ENCODE peak calls at places on chromosomes 1 and 21, in four cellular contexts. W, O, B and X are unnamed samples.

GRCh38 chr1:221494670-221495069 is 247.2 kb downstream of the DUSP10 start:
- DNase-seq in O (no peak), B (no peak), W (no peak), X (peak)

GRCh38 chr1:55213885-55214213 is 1.3 kb downstream of the USP24 start:
- DNase-seq in B (no peak), W (no peak), O (no peak), X (no peak)

GRCh38 chr1:176849281-176849680 is 315.2 kb downstream of the ASTN1 start:
- DNase-seq in O (no peak), W (no peak), B (no peak), X (no peak)

GRCh38 chr21:42964086-42964485 is 10.3 kb upstream of the PKNOX1 start:
- DNase-seq in B (no peak), W (no peak), O (no peak), X (peak)

GRCh38 chr1:1132928-1133750 is 17.2 kb upstream of the C1orf159 start:
- DNase-seq in W (no peak), B (no peak), O (no peak), X (no peak)

GRCh38 chr1:18949689-18950414 is 6.6 kb downstream of the IFFO2 start:
- DNase-seq in O (peak), B (no peak), W (no peak), X (no peak)

GRCh38 chr1:20153000-20153418 is 13.9 kb downstream of the PLA2G2F start:
- DNase-seq in O (no peak), B (peak), W (peak), X (peak)

GRCh38 chr1:9410737-9411297 is 118.1 kb downstream of the SPSB1 start:
- DNase-seq in W (no peak), O (peak), B (no peak), X (no peak)

GRCh38 chr1:18946550-18947381 is 9.7 kb downstream of the IFFO2 start:
- DNase-seq in W (no peak), O (no peak), B (no peak), X (no peak)

GRCh38 chr1:190178827-190179226 is 298.8 kb downstream of the BRINP3 start:
- DNase-seq in B (no peak), W (no peak), O (no peak), X (no peak)

GRCh38 chr21:45123440-45123839 is 49.1 kb downstream of the ADARB1 start:
- DNase-seq in B (no peak), O (no peak), W (no peak), X (no peak)

GRCh38 chr1:115293899-115294298 is 44.1 kb downstream of the NGF start:
- DNase-seq in B (no peak), W (no peak), O (no peak), X (no peak)

GRCh38 chr1:115980998-115981993 is 5.0 kb downstream of the SLC22A15 start:
- DNase-seq in B (no peak), W (no peak), O (peak), X (no peak)

GRCh38 chr1:211534545-211535291 is 42.8 kb upstream of the RD3 start:
- DNase-seq in W (no peak), B (peak), O (no peak), X (no peak)

GRCh38 chr1:204128964-204129896 is 22.6 kb downstream of the ETNK2 start:
- DNase-seq in O (peak), B (peak), W (peak), X (peak)

GRCh38 chr1:42557230-42557851 is 94.3 kb downstream of the CCDC30 start:
- DNase-seq in O (no peak), W (no peak), B (no peak), X (no peak)

GRCh38 chr1:10338047-10338446 is 60.8 kb upstream of the PGD start:
- DNase-seq in W (no peak), B (no peak), O (peak), X (no peak)

GRCh38 chr21:23020969-23021368 is 2022.8 kb downstream of the NCAM2 start:
- DNase-seq in W (no peak), O (no peak), B (no peak), X (no peak)

GRCh38 chr1:72282271-72282656 is at the start of gene NEGR1:
- DNase-seq in B (no peak), O (no peak), W (peak), X (peak)

GRCh38 chr21:31509108-31510017 is 150.1 kb upstream of the SOD1 start:
- DNase-seq in B (no peak), W (no peak), O (peak), X (peak)

GRCh38 chr1:19413999-19414398 is 71.3 kb downstream of the CAPZB start:
- DNase-seq in W (no peak), O (no peak), B (no peak), X (no peak)

GRCh38 chr1:160427625-160428024 is 27.3 kb downstream of the VANGL2 start:
- DNase-seq in B (no peak), W (no peak), O (no peak), X (no peak)

GRCh38 chr1:231866392-231867331 is 240.1 kb downstream of the DISC1 start:
- DNase-seq in B (peak), W (no peak), O (peak), X (peak)

GRCh38 chr1:200035397-200035955 is 8.0 kb downstream of the NR5A2 start:
- DNase-seq in W (no peak), O (no peak), B (no peak), X (no peak)

GRCh38 chr1:31981976-31982375 is 31.7 kb upstream of the KHDRBS1 start:
- DNase-seq in O (no peak), W (no peak), B (no peak), X (no peak)

GRCh38 chr1:149931212-149931805 is 3.7 kb upstream of the SF3B4 start:
- DNase-seq in O (no peak), W (no peak), B (no peak), X (no peak)

GRCh38 chr1:149934326-149934725 is 2.4 kb downstream of the MTMR11 start:
- DNase-seq in W (no peak), O (no peak), B (no peak), X (peak)

GRCh38 chr1:149933208-149933607 is 3.5 kb downstream of the MTMR11 start:
- DNase-seq in B (no peak), W (no peak), O (no peak), X (peak)

GRCh38 chr1:149929847-149930246 is 2.2 kb upstream of the SF3B4 start:
- DNase-seq in B (no peak), W (no peak), O (no peak), X (peak)

GRCh38 chr1:149932474-149932873 is 4.2 kb downstream of the MTMR11 start:
- DNase-seq in W (no peak), B (no peak), O (no peak), X (no peak)
- TF ChIP-seq POLR2A in W (no peak), B (no peak), O (no peak), X (no peak)

GRCh38 chr1:101311146-101311892 is 74.5 kb downstream of the S1PR1 start:
- DNase-seq in W (no peak), O (no peak), B (no peak), X (no peak)

GRCh38 chr1:101308935-101309333 is 72.1 kb downstream of the S1PR1 start:
- DNase-seq in B (no peak), O (peak), W (no peak), X (no peak)

GRCh38 chr1:101308001-101308659 is 71.3 kb downstream of the S1PR1 start:
- DNase-seq in O (no peak), B (no peak), W (no peak), X (no peak)

GRCh38 chr1:101310484-101310883 is 73.7 kb downstream of the S1PR1 start:
- DNase-seq in B (no peak), O (no peak), W (no peak), X (no peak)

DNA sequence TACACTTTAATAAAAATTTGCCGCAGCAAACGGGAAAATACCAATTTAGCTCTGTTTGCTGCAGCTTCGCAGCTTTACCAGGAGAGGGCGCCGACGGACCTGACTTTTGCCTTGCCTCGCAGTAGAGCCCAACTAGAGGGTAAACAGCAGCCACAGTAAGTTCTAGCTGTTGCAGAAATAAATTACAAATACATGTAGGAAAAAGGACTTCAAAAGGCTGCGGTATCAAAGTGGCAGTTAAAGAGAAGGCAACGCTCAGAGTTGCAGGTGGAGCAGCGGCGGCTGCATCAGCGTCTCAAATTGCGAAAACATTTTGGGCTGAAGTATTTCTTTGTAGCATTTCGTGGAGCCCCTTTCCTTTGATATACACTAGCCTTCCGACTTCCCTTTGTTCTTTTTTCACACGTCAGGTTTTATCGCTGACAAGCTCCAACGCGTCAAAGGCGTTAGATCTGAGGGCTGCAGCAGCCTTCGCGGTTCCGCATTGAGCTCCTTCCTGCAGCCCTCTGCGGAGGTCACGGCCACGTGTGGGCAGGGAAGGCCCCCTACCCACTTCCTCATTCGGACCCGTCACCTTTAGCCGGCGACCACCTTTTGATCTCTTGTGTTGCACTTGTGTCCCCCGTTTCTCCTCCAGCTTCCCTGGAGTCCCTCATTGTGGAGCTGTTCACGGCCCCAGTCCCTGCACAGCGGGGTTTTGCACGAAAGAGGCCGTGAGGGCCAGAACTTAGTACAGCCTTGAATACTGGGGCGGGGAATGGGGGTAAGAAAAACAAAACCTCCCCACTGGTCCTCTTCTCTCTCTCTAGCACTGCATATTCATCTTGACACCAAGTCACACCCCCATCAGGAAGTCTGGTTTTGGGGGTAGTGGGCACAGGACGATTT is 72.8 kb downstream of the S1PR1 start:
- DNase-seq in O (peak), W (no peak), B (peak), X (no peak)
- TF ChIP-seq POLR2A in O (no peak), W (no peak), B (no peak), X (no peak)

GRCh38 chr1:33430751-33431593 is at the start of gene PHC2:
- DNase-seq in B (peak), W (peak), O (peak), X (peak)
- TF ChIP-seq POLR2A in B (peak), W (no peak), O (no peak), X (no peak)

GRCh38 chr1:113255728-113256347 is 134.5 kb upstream of the MAGI3 start:
- DNase-seq in B (no peak), O (no peak), W (no peak), X (peak)
- TF ChIP-seq POLR2A in B (no peak), O (no peak), W (no peak), X (no peak)

GRCh38 chr1:38964140-38964548 is 22.5 kb upstream of the RHBDL2 start:
- DNase-seq in B (no peak), O (peak), W (no peak), X (no peak)

GRCh38 chr1:38962560-38962959 is 20.9 kb upstream of the RHBDL2 start:
- DNase-seq in W (no peak), B (no peak), O (peak), X (no peak)

GRCh38 chr1:38958967-38959366 is 17.3 kb upstream of the RHBDL2 start:
- DNase-seq in W (no peak), B (no peak), O (peak), X (no peak)

DNA sequence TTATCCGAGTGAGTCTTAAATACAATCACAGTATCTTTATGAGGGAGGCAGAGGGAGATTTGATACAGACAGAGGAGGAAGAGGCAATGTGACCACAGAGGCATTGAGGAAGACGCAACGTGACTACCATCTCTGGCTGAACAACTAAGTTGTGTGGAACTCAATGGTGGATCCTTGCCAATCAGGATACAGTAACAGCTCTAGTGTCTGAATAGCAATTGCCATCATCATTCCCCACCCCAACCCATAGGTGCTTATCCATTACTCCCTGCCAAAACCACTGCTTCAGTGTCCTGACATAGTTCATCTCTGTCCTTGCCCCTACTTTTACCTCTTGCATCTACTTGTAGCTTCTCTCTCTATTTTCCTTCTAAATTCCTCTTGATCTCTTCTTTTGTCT is 20.5 kb upstream of the RHBDL2 start:
- DNase-seq in O (no peak), B (no peak), W (no peak), X (no peak)
- TF ChIP-seq POLR2A in O (no peak), B (no peak), W (no peak), X (no peak)

DNA sequence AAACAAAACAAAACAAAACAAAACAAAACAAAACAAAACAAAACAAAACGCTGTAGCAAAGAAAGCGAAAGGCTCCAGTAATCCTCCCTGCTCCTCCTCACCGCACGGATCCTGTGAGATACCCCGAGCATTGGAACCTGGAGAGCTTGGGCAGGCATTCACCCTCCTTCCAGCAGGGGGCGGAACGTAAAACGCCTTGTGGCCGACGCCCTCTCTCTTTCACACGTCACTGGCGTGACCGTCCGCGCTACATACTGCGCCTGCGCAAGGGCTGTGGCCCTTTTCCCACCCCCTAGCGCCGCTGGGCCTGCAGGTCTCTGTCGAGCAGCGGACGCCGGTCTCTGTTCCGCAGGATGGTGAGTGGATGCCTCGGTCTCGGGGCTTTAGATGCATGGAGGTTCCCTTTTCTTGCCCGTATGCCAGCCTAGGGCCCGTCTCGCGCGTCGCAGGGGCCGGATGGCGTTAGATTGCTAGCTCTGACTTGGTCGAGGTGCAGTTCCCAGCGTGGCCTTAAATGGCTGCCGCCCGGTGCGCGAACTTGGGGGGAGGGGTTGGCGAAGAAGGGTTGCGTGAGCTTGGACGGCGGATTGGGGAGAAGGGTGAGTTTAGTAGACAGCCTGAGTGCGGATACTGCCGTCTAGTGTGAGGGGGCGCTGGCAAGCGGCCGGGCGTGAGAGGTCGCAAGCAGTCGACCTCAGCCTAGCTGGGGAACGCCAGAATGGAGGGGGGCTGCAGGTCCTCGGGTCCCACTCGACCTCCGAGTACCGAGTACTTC is at the start of gene RPL5:
- DNase-seq in O (peak), W (peak), B (peak), X (peak)
- TF ChIP-seq POLR2A in O (peak), W (peak), B (peak), X (peak)

DNA sequence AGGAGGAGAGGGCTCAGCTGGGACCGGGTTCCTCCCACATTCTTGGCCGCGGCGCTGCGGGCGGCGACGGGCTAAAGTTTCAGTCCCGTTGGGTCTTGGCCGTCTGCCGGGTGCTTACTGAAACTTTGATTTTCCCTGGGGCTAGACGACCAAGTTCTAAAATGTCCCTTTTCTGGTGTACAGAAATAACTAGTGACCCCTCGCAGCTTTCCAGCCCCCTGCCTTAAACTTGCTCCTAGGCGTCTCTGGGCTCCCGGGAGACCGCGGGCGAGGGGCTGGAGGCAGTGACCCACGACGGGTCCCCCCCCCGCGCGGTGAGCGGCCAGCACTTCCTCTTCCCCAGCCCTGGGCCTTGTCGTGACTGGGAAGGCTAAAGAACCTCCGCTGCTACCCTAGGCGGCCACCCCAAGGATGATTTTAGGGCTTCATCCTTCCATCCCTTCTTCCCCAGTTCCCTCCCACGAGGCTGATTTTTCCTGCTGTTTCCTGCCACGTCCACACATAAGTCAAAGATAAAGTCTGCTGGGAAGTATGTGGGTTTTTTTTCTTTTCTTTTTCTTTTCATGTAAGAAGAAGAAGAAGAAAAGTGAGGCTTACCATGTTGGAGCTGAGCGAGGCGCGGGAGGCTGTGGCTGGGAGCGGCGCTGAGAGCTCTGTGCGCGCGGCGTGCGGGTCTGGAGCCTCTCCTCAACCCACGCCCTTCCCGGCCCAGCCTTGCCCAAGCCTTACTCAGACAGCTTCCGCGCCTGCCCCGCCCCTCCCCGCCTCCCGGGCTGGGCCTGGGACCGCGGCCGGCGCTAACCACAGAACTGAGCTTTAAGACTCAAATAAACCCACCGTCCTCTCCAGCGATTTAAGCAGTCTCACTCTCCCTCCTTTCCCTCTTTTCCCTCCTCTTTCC is at the start of gene S100A11:
- DNase-seq in O (peak), B (peak), W (peak), X (peak)
- TF ChIP-seq POLR2A in O (peak), B (peak), W (peak), X (no peak)